ENCODE peak calls at places on chromosome 1, in eight cellular contexts. D is fibroblast of mammary gland, H is neural crest cell, B is psoas muscle, M is Calu3, X is AG04450, C is lower leg skin, G is cardiac fibroblast. I is an unnamed sample.

GRCh38 chr1:184056921-184057496 is 5.5 kb downstream of the TSEN15 start:
- DNase-seq in G (peak), C (no peak), B (no peak), M (no peak), X (peak), D (peak), H (no peak), I (no peak)

GRCh38 chr1:173473599-173474011 is 3.5 kb upstream of the PRDX6 start:
- DNase-seq in H (no peak), X (no peak), G (peak), M (no peak), D (peak), B (no peak), C (no peak), I (no peak)

GRCh38 chr1:34755961-34756360 is 1.1 kb downstream of the GJB5 start:
- DNase-seq in B (no peak), D (no peak), G (no peak), C (no peak), X (no peak), M (no peak), H (no peak), I (no peak)

GRCh38 chr1:227739636-227740035 is 4.4 kb downstream of the SNAP47 start:
- DNase-seq in H (no peak), B (no peak), G (no peak), M (no peak), D (no peak), X (no peak), C (no peak), I (no peak)

GRCh38 chr1:97630968-97631367 is 289.9 kb downstream of the DPYD start:
- DNase-seq in D (no peak), G (peak), B (no peak), X (no peak), C (no peak), M (no peak), H (no peak), I (no peak)

GRCh38 chr1:18100493-18101063 is 7.0 kb upstream of the IGSF21 start:
- DNase-seq in X (peak), G (peak), C (peak), D (peak), B (peak), M (peak), H (peak), I (peak)

GRCh38 chr1:218874313-218874712 is 299.4 kb upstream of the LYPLAL1 start:
- DNase-seq in B (no peak), X (peak), H (no peak), C (no peak), G (peak), D (peak), M (peak), I (no peak)

GRCh38 chr1:87706779-87707228 is 378.1 kb downstream of the LMO4 start:
- DNase-seq in G (peak), B (no peak), C (no peak), X (no peak), D (no peak), H (no peak), M (no peak), I (no peak)

GRCh38 chr1:165897326-165898303 is 70.2 kb downstream of the UCK2 start:
- DNase-seq in M (no peak), B (no peak), G (peak), H (no peak), D (peak), X (no peak), C (no peak), I (no peak)

GRCh38 chr1:40773748-40774265 is 9.8 kb upstream of the KCNQ4 start:
- DNase-seq in D (no peak), H (no peak), C (peak), G (no peak), M (no peak), X (no peak), B (no peak), I (no peak)

DNA sequence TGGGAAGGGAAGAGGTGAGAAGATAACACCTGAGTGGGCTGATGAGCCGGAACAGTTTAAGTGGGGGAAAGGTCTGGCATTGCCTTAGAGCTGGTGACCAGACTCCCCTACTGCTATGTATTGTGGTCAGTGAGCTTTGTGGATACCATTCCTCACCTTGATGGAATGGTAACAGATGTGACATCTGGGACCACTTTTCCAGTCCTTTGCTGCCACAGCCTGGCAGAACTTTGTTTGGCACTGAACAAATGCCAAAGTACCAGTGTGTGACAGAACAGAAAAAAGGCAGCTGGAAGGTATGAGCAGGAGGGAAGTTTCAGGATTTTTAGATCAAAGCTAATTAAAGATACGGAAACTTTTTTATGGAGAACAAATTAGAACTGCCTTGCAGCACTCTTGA is 6.2 kb downstream of the MED8 start:
- DNase-seq in H (no peak), D (no peak), X (no peak), M (no peak), B (no peak), C (no peak), G (no peak), I (no peak)
- TF ChIP-seq CTCF in H (peak), D (no peak), X (peak), M (no peak), B (peak), C (no peak), G (no peak), I (no peak)

GRCh38 chr1:25760871-25761270 is 39.1 kb upstream of the SELENON start:
- DNase-seq in B (no peak), H (no peak), C (no peak), D (no peak), G (no peak), X (no peak), M (no peak), I (no peak)

GRCh38 chr1:25757846-25758185 is 42.2 kb upstream of the SELENON start:
- DNase-seq in G (no peak), M (no peak), C (no peak), D (no peak), X (no peak), H (no peak), B (no peak), I (no peak)

GRCh38 chr1:25760122-25760719 is 39.8 kb upstream of the SELENON start:
- DNase-seq in B (no peak), D (no peak), G (no peak), C (no peak), X (no peak), H (no peak), M (no peak), I (no peak)

GRCh38 chr1:25757151-25757845 is 42.7 kb upstream of the SELENON start:
- DNase-seq in B (no peak), D (no peak), G (no peak), C (no peak), M (no peak), X (no peak), H (no peak), I (no peak)

DNA sequence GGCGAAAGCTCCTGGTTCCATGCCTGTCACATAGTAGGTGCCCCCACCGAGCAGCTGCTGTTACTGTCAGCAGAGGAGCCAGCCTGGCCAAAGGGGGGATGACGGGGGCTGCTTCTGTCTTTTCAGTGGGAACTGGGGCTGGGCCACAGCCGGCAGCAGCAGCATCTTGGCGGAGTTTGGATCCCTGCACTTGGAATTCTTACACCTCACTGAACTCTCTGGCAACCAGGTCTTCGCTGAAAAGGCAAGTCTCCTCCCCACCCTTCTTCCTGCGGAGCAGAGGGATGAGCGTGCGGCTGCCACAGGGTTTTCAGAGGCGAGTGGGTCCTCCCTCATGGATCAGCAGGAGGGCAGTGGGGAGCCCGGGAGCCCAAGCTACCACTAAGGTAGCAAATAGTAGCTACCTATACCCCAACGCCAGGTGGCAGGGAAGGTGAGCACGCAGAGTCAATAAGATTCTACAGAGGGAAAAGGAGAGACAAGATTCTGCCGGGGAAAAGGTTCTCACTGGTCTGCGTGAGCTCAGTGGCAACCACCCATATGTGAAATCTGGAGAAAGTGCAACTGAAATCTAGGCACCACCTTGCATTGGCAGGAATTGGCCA is 41.4 kb upstream of the SELENON start:
- DNase-seq in G (no peak), X (no peak), D (no peak), M (no peak), H (no peak), B (no peak), C (no peak), I (no peak)
- TF ChIP-seq CTCF in G (no peak), X (no peak), D (no peak), M (no peak), H (no peak), B (no peak), C (no peak), I (no peak)

GRCh38 chr1:222824641-222825040 is 9.8 kb downstream of the DISP1 start:
- DNase-seq in C (no peak), M (no peak), D (no peak), X (no peak), G (no peak), H (no peak), B (no peak), I (no peak)

GRCh38 chr1:222823673-222824072 is 8.8 kb downstream of the DISP1 start:
- DNase-seq in M (no peak), C (no peak), H (no peak), G (no peak), D (no peak), X (no peak), B (no peak), I (no peak)

GRCh38 chr1:222833484-222833883 is 18.6 kb downstream of the DISP1 start:
- DNase-seq in D (no peak), M (no peak), B (no peak), C (no peak), G (no peak), X (no peak), H (no peak), I (no peak)

GRCh38 chr1:222829868-222830267 is 15.0 kb downstream of the DISP1 start:
- DNase-seq in H (no peak), X (peak), C (no peak), D (peak), G (peak), B (no peak), M (no peak), I (no peak)

DNA sequence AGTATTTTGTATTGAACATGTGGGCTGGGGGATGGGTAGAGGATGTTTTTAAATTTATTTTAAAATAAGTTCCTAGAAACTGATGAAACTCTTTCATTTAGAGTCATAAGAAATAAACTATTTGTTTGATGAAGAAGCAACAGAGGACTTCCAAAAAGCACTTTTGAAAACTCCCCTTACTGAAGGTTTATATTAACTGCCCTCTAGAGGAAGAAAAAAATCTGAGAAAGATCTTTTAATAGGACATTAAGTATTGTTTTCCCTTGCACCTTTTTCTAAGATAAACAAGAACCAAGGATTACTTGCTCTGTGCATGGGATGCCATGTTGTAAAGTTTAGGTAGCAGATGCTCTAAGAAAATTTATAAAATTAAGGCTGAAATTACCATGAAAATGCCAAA is 14.1 kb downstream of the DISP1 start:
- DNase-seq in C (no peak), B (no peak), X (no peak), H (no peak), G (peak), D (peak), M (no peak), I (no peak)
- TF ChIP-seq CTCF in C (no peak), B (no peak), X (peak), H (peak), G (peak), D (peak), M (no peak), I (no peak)

DNA sequence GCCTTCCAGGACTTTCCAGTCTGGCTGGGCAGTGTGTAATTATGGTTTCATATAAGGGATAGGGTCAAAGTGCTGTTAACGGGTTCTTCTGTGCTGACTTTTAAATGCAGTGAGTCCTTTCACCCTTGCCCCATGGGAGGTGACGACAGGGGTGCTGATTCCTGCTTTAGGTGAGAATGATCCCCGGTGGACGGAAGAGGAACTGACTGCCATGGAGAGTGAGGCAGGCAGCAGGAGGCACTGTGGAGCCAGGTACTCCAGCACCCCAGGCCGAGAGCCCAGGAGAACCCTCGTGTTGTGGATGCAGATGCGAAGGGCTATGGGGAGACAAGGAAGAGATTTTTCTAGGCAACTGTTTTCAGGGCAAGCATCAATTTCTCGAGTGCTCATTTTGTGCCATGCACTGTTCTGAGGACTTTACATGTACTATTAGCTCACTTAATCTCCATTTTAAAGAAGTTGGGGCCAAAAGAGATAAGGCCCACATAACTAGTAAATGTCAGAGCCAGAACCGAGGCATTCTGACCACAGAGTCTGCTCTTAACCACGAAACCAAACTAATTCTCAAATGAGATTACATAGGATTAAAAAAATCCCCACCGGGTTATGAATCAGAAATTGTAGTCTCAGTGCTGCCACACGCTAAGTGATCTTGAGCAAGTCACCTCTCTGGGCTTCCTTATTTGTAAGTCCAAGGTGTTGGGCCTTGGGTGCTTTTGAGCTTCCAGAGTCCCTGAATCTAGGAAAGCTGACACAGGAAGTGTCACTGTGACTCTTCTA is 28.2 kb downstream of the STPG1 start:
- DNase-seq in H (no peak), G (peak), C (peak), M (no peak), B (no peak), D (no peak), X (no peak), I (no peak)
- TF ChIP-seq CTCF in H (peak), G (peak), C (no peak), M (no peak), B (no peak), D (peak), X (peak), I (no peak)

I was measured in omental fat pad.